ENCODE peak calls at places on chromosomes 3 and 15, in six cellular contexts. A, Z, Y, C, V and Q are unnamed samples. For H3K4me1, the result is how much of the 10 kb centered on the place peaks cover.

GRCh38 chr15:57156210-57156887 is 220.0 kb upstream of the CGNL1 start:
- DNase-seq in A (no peak), Z (peak), Y (no peak), C (peak), V (no peak), Q (no peak)

GRCh38 chr3:143972155-143972494 is 502 bp downstream of the DIPK2A start:
- DNase-seq in A (no peak), Z (no peak), Y (no peak), C (no peak), V (no peak), Q (no peak)

GRCh38 chr3:126111126-126111551 is 27.2 kb upstream of the SLC41A3 start:
- DNase-seq in A (no peak), Z (no peak), Y (no peak), C (no peak), V (no peak), Q (no peak)

GRCh38 chr3:84165278-84165677 is 793.5 kb upstream of the CADM2 start:
- DNase-seq in A (no peak), Z (no peak), Y (no peak), C (no peak), V (no peak), Q (no peak)

GRCh38 chr3:131402391-131403039 is 20.9 kb downstream of the NUDT16 start:
- DNase-seq in A (peak), Z (no peak), Y (peak), C (peak), V (no peak), Q (no peak)

GRCh38 chr3:31439888-31440287 is 92.8 kb upstream of the STT3B start:
- DNase-seq in A (no peak), Z (no peak), Y (no peak), C (peak), V (no peak), Q (no peak)

GRCh38 chr3:123478314-123478713 is 29.4 kb upstream of the ADCY5 start:
- DNase-seq in A (no peak), Z (no peak), Y (no peak), C (no peak), V (no peak), Q (no peak)

GRCh38 chr15:80418892-80419537 is 14.8 kb downstream of the ARNT2 start:
- DNase-seq in A (no peak), Z (peak), Y (peak), C (peak), V (peak), Q (peak)

GRCh38 chr3:110246796-110247369 is 824.7 kb upstream of the NECTIN3 start:
- DNase-seq in A (no peak), Z (no peak), Y (no peak), C (no peak), V (no peak), Q (no peak)

GRCh38 chr15:51403072-51403878 is 61.8 kb downstream of the GLDN start:
- DNase-seq in A (no peak), Z (peak), Y (no peak), C (peak), V (peak), Q (peak)

GRCh38 chr3:96843505-96844203 is 29.3 kb downstream of the EPHA6 start:
- DNase-seq in A (no peak), Z (no peak), Y (no peak), C (no peak), V (peak), Q (peak)

GRCh38 chr3:37855363-37855970 is 6.2 kb upstream of the CTDSPL start:
- DNase-seq in A (peak), Z (peak), Y (peak), C (peak), V (peak), Q (peak)
- H3K4me1 ChIP-seq in A (under half), Z (under half), Y (under half), C (under half), V (under half), Q (under half)

GRCh38 chr3:58042947-58043707 is 34.9 kb downstream of the FLNB start:
- DNase-seq in A (no peak), Z (no peak), Y (no peak), C (no peak), V (no peak), Q (no peak)
- H3K4me1 ChIP-seq in A (under half), Z (under half), Y (under half), C (under half), V (under half), Q (under half)

GRCh38 chr3:13068269-13069010 is 4.8 kb downstream of the IQSEC1 start:
- DNase-seq in A (peak), Z (no peak), Y (no peak), C (no peak), V (no peak), Q (no peak)
- H3K4me1 ChIP-seq in A (under half), Z (under half), Y (under half), C (under half), V (under half), Q (under half)

GRCh38 chr3:55620361-55621025 is 133.4 kb upstream of the WNT5A start:
- DNase-seq in A (no peak), Z (no peak), Y (peak), C (peak), V (no peak), Q (no peak)
- H3K4me1 ChIP-seq in A (under half), Z (under half), Y (under half), C (under half), V (under half), Q (under half)

DNA sequence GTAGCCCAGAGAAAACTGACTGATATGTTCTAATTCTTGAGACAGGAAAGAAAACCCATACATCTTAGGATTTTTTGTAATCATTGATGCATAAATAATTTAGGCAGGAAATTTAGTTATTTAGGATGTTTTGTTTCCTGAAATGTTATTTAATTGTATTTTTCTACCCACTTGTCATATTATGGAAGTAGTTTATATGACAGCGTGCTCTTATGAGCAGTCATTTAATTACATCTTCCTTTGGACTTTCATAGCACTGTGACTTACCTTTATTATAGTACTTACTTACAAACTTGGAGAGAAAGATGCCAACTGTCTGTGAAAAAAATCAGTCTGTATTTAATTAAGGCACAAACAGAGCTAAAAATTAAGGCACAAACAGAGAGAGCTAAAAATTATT is 65.0 kb downstream of the AKAP13 start:
- DNase-seq in A (no peak), Z (no peak), Y (no peak), C (no peak), V (no peak), Q (no peak)
- H3K4me1 ChIP-seq in A (under half), Z (under half), Y (under half), C (under half), V (under half), Q (under half)